ENCODE peak calls at places on chromosomes 16 and 17, in seven cellular contexts. T is Caco-2, F is fibroblast of lung, R is spleen, A is adrenal gland, P is OCI-LY7, J is endothelial cell. B is an unnamed sample.

GRCh38 chr17:72421128-72422092 is 300.6 kb downstream of the SOX9 start:
- DNase-seq in T (peak), R (no peak), J (no peak), A (no peak), F (peak), P (peak), B (peak)

GRCh38 chr16:2751577-2752034 is 832 bp upstream of the SRRM2 start:
- DNase-seq in J (peak), A (no peak), P (peak), F (no peak), T (peak), R (peak), B (no peak)

GRCh38 chr17:21280081-21280518 is 4.4 kb upstream of the MAP2K3 start:
- DNase-seq in P (peak), R (peak), T (peak), F (peak), A (peak), J (peak), B (peak)

GRCh38 chr17:17472333-17472920 is 4.4 kb upstream of the MED9 start:
- DNase-seq in J (no peak), T (no peak), A (no peak), F (no peak), P (no peak), R (no peak), B (no peak)

GRCh38 chr17:62600805-62601204 is 26.7 kb upstream of the MRC2 start:
- DNase-seq in F (no peak), P (no peak), A (no peak), J (no peak), R (no peak), T (no peak), B (no peak)

GRCh38 chr17:40443988-40444899 is 994 bp downstream of the IGFBP4 start:
- DNase-seq in T (no peak), J (no peak), F (peak), R (no peak), P (no peak), A (no peak), B (no peak)

GRCh38 chr16:64589836-64590235 is 532.0 kb downstream of the CDH11 start:
- DNase-seq in T (no peak), R (no peak), A (no peak), F (peak), P (no peak), J (no peak), B (no peak)

GRCh38 chr17:48873696-48874443 is 18.7 kb upstream of the ATP5MC1 start:
- DNase-seq in T (no peak), R (no peak), J (no peak), A (no peak), F (no peak), P (no peak), B (no peak)

GRCh38 chr17:8151641-8152111 is 528 bp downstream of the PER1 start:
- DNase-seq in A (peak), J (peak), R (peak), T (no peak), F (peak), P (peak), B (no peak)

GRCh38 chr16:14002416-14002815 is 68.7 kb upstream of the MRTFB start:
- DNase-seq in A (no peak), F (no peak), J (no peak), R (no peak), T (no peak), P (no peak), B (no peak)

GRCh38 chr17:47686276-47686635 is 7.7 kb upstream of the TBKBP1 start:
- DNase-seq in R (no peak), T (no peak), A (no peak), P (no peak), F (peak), J (no peak), B (no peak)

GRCh38 chr16:88385831-88386815 is 3.4 kb downstream of the ZNF469 start:
- DNase-seq in J (no peak), F (no peak), T (no peak), A (no peak), P (no peak), R (peak), B (no peak)

GRCh38 chr16:8867483-8868271 is 1.1 kb downstream of the CARHSP1 start:
- DNase-seq in T (no peak), P (peak), A (peak), J (no peak), F (no peak), R (peak), B (peak)

GRCh38 chr16:80203821-80204220 is 337.0 kb upstream of the DYNLRB2 start:
- DNase-seq in T (peak), P (no peak), A (no peak), F (no peak), R (no peak), J (no peak), B (no peak)

GRCh38 chr16:85799497-85800320 is at the start of the genes COX4I1 and EMC8:
- DNase-seq in F (peak), R (peak), P (peak), T (peak), J (peak), A (peak), B (peak)
- TF ChIP-seq CTCF in F (no peak), R (no peak), P (no peak), T (no peak), J (no peak), A (no peak), B (no peak)

GRCh38 chr17:61157246-61157887 is 242.3 kb upstream of the TBX2 start:
- DNase-seq in T (no peak), F (peak), J (no peak), A (peak), R (no peak), P (no peak), B (no peak)
- TF ChIP-seq CTCF in T (no peak), F (no peak), J (no peak), A (peak), R (no peak), P (no peak), B (no peak)

GRCh38 chr17:13756763-13757162 is 155.0 kb upstream of the HS3ST3A1 start:
- DNase-seq in F (no peak), R (no peak), J (no peak), P (no peak), T (no peak), A (no peak), B (no peak)
- TF ChIP-seq CTCF in F (no peak), R (no peak), J (no peak), P (no peak), T (no peak), A (no peak), B (no peak)

GRCh38 chr16:27892879-27893278 is 170.6 kb downstream of the GSG1L start:
- DNase-seq in J (no peak), A (no peak), R (no peak), F (no peak), P (no peak), T (peak), B (no peak)
- TF ChIP-seq CTCF in J (no peak), A (no peak), R (no peak), F (no peak), P (no peak), T (no peak), B (no peak)

DNA sequence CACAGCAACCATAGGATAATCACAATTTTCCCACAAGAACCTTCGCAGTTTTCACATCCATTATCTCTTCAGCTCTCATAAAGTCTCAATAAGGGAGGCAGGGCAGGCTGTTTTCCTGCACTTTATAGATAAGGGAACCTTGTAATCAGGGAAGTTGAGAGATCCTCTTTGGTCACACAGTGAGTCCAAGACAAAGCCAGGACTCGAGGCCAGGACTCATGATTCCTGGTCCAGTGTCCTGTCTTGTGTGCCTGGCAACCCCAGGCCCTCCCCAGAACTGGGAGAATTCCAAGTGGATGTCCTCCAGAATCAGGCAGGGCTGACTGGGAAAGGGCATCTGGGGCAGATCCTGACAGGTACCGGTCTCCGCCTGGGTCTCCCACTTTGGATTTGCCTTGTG is 23.1 kb upstream of the PHF12 start:
- DNase-seq in J (no peak), R (no peak), T (no peak), A (no peak), P (no peak), F (no peak), B (no peak)
- TF ChIP-seq CTCF in J (no peak), R (no peak), T (no peak), A (no peak), P (no peak), F (no peak), B (no peak)

DNA sequence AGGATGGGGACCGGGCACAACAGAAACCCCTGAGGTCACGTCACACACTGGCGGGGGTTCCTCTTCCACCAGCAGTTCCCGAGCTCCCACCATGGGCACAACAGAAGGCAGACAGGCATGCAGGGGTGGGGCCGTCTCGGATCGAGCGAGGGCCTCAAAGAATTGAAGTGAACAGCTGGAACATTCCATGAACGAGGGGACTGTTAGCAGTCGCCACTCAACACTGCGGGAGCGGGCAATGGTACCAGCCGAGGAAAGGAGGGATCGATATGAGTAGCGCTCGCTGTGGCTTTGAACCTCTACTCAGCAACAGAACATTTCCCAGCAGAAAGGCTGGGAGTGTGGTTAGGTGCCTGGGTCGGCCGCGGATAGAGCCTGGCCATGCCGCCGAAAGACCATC is 5.2 kb downstream of the CEP131 start:
- DNase-seq in P (no peak), T (no peak), R (no peak), F (no peak), J (no peak), A (no peak), B (no peak)
- TF ChIP-seq CTCF in P (no peak), T (no peak), R (no peak), F (no peak), J (no peak), A (no peak), B (no peak)

GRCh38 chr16:19166500-19166899 is 1.5 kb upstream of the SYT17 start:
- DNase-seq in R (no peak), T (peak), J (no peak), F (no peak), A (no peak), P (no peak), B (no peak)
- TF ChIP-seq CTCF in R (no peak), T (no peak), J (no peak), F (no peak), A (no peak), P (peak), B (no peak)

GRCh38 chr16:81600275-81600674 is 155.7 kb downstream of the CMIP start:
- DNase-seq in P (no peak), A (no peak), J (no peak), R (no peak), F (peak), T (peak), B (peak)

GRCh38 chr16:81599034-81599744 is 154.6 kb downstream of the CMIP start:
- DNase-seq in P (no peak), T (no peak), A (no peak), R (no peak), J (no peak), F (no peak), B (no peak)

GRCh38 chr16:81597079-81597658 is 152.6 kb downstream of the CMIP start:
- DNase-seq in P (no peak), R (no peak), F (no peak), A (no peak), T (peak), J (no peak), B (no peak)

GRCh38 chr16:81595676-81596292 is 151.2 kb downstream of the CMIP start:
- DNase-seq in R (no peak), A (no peak), F (no peak), P (no peak), T (no peak), J (no peak), B (no peak)

GRCh38 chr16:81598083-81598482 is 153.5 kb downstream of the CMIP start:
- DNase-seq in J (no peak), P (no peak), F (no peak), A (no peak), T (no peak), R (no peak), B (no peak)
- TF ChIP-seq CTCF in J (no peak), P (peak), F (no peak), A (no peak), T (no peak), R (no peak), B (peak)

GRCh38 chr17:11268176-11268575 is 27.2 kb downstream of the SHISA6 start:
- DNase-seq in T (no peak), F (no peak), R (no peak), P (no peak), A (no peak), J (no peak), B (no peak)

GRCh38 chr17:11269210-11269609 is 28.2 kb downstream of the SHISA6 start:
- DNase-seq in F (no peak), P (no peak), T (no peak), A (no peak), R (no peak), J (no peak), B (no peak)

DNA sequence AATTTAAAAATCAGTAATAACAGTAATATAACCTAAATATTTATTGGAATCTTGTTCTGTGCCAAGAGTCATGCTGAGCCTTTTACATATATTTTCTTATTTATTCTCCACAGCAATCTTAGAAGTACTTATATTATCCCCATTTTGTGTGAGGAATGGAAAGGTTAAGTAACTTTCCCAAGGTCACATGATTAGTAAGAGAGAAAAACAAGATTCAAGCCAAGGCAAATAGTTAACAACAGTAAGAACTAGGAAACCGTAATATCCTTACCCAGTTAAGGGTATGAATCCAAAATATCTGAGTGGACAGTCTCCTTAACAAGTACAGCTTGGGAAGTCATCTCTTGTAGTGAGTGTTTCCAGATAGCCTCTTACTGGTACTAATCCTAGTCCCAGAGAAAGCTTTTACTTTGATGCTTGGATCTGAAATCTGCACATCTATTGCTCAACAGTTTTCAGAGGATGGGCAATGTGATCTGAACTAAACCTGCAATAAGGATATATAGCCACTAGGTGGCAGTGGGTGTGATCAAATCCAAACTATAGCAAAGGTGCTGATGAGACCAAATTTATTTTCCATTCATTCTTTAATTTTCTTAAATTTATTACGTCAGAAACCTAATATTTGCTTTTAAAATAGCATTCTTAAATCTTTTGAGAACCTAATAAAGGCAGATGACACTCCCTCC is 23.3 kb downstream of the SHISA6 start:
- DNase-seq in T (no peak), P (peak), A (no peak), R (no peak), F (no peak), J (no peak), B (no peak)
- TF ChIP-seq CTCF in T (no peak), P (peak), A (no peak), R (no peak), F (peak), J (peak), B (no peak)

GRCh38 chr17:44979426-44980273 is 11.5 kb upstream of the C1QL1 start:
- DNase-seq in J (no peak), R (no peak), T (peak), P (no peak), F (peak), A (no peak), B (no peak)

GRCh38 chr17:44976198-44976597 is 8.1 kb upstream of the C1QL1 start:
- DNase-seq in P (no peak), R (no peak), F (no peak), J (no peak), A (no peak), T (no peak), B (no peak)

GRCh38 chr17:44977740-44978584 is 9.9 kb upstream of the C1QL1 start:
- DNase-seq in T (no peak), R (no peak), F (no peak), A (no peak), J (no peak), P (no peak), B (no peak)

GRCh38 chr17:44978807-44979206 is 10.7 kb upstream of the C1QL1 start:
- DNase-seq in A (no peak), R (no peak), J (no peak), P (no peak), T (no peak), F (no peak), B (no peak)

GRCh38 chr17:44977065-44977464 is 9.0 kb upstream of the C1QL1 start:
- DNase-seq in R (no peak), A (no peak), J (no peak), F (no peak), P (peak), T (no peak), B (no peak)
- TF ChIP-seq CTCF in R (no peak), A (no peak), J (no peak), F (no peak), P (peak), T (no peak), B (peak)